ENCODE peak calls at places on chromosomes 7 and 10, in ten cellular contexts. E is heart left ventricle, K is astrocyte of the spinal cord, J is AG04449, F is stomach, T is brain microvascular endothelial cell, L is prostate gland, R is heart right ventricle, B is endodermal cell, P is cardiac fibroblast. Y is an unnamed sample.

GRCh38 chr10:50375051-50375452 is 123.7 kb upstream of the ASAH2 start:
- DNase-seq in E (no peak), K (no peak), J (no peak), F (no peak), T (no peak), L (no peak), R (no peak), B (no peak), P (no peak), Y (no peak)

GRCh38 chr10:33258951-33259350 is 75.5 kb downstream of the NRP1 start:
- DNase-seq in E (no peak), K (peak; percentile 77), J (no peak), F (no peak), T (peak; percentile 60), L (no peak), R (no peak), B (peak; percentile 56), P (peak; percentile 74), Y (no peak)

GRCh38 chr7:91293136-91293535 is 28.9 kb downstream of the FZD1 start:
- DNase-seq in E (no peak), K (no peak), J (no peak), F (no peak), T (no peak), L (no peak), R (no peak), B (no peak), P (no peak), Y (no peak)

GRCh38 chr7:6430974-6431373 is 16.8 kb downstream of the DAGLB start:
- DNase-seq in E (no peak), K (no peak), J (no peak), F (no peak), T (no peak), L (no peak), R (no peak), B (no peak), P (no peak), Y (no peak)

GRCh38 chr7:3888096-3888495 is 587.0 kb downstream of the SDK1 start:
- DNase-seq in E (no peak), K (no peak), J (no peak), F (no peak), T (no peak), L (no peak), R (no peak), B (no peak), P (peak; percentile 35), Y (no peak)

GRCh38 chr10:48555310-48556042 is 49.4 kb downstream of the ARHGAP22 start:
- DNase-seq in E (no peak), K (no peak), J (no peak), F (no peak), T (no peak), L (no peak), R (no peak), B (peak; percentile 56), P (no peak), Y (no peak)

GRCh38 chr7:69764071-69764470 is 165.8 kb downstream of the AUTS2 start:
- DNase-seq in E (no peak), K (no peak), J (no peak), F (no peak), T (no peak), L (no peak), R (no peak), B (no peak), P (no peak), Y (no peak)

GRCh38 chr7:30989008-30989823 is 25.5 kb downstream of the GHRHR start:
- DNase-seq in E (no peak), K (no peak), J (no peak), F (no peak), T (no peak), L (no peak), R (no peak), B (no peak), P (no peak), Y (no peak)

GRCh38 chr7:148114807-148115206 is 475.8 kb upstream of the C7orf33 start:
- DNase-seq in E (no peak), K (no peak), J (no peak), F (no peak), T (no peak), L (no peak), R (no peak), B (no peak), P (no peak), Y (no peak)

GRCh38 chr7:148105853-148106252 is 484.7 kb upstream of the C7orf33 start:
- DNase-seq in E (no peak), K (no peak), J (no peak), F (no peak), T (no peak), L (no peak), R (no peak), B (no peak), P (no peak), Y (no peak)

GRCh38 chr7:148108381-148108780 is 482.2 kb upstream of the C7orf33 start:
- DNase-seq in E (no peak), K (no peak), J (no peak), F (no peak), T (no peak), L (no peak), R (no peak), B (no peak), P (no peak), Y (no peak)

GRCh38 chr7:148107741-148108140 is 482.8 kb upstream of the C7orf33 start:
- DNase-seq in E (no peak), K (no peak), J (no peak), F (no peak), T (no peak), L (no peak), R (no peak), B (no peak), P (no peak), Y (no peak)

GRCh38 chr7:148110097-148110868 is 480.3 kb upstream of the C7orf33 start:
- DNase-seq in E (no peak), K (no peak), J (no peak), F (peak; percentile 35), T (no peak), L (no peak), R (no peak), B (peak; percentile 66), P (no peak), Y (no peak)
- TF ChIP-seq CTCF in E (no peak), K (no peak), J (no peak), F (peak; percentile 59), T (no peak), L (no peak), R (no peak), B (peak; percentile 73), P (no peak), Y (no peak)

GRCh38 chr7:74006032-74006431 is 21.9 kb upstream of the ELN start:
- DNase-seq in E (no peak), K (no peak), J (no peak), F (no peak), T (no peak), L (no peak), R (no peak), B (no peak), P (no peak), Y (no peak)

GRCh38 chr7:74007260-74007567 is 20.8 kb upstream of the ELN start:
- DNase-seq in E (no peak), K (no peak), J (no peak), F (no peak), T (no peak), L (no peak), R (no peak), B (no peak), P (no peak), Y (no peak)

GRCh38 chr7:74008687-74009086 is 19.3 kb upstream of the ELN start:
- DNase-seq in E (no peak), K (no peak), J (no peak), F (no peak), T (no peak), L (no peak), R (no peak), B (no peak), P (no peak), Y (no peak)

GRCh38 chr7:74003609-74004008 is 24.4 kb upstream of the ELN start:
- DNase-seq in E (no peak), K (no peak), J (no peak), F (no peak), T (no peak), L (no peak), R (no peak), B (no peak), P (no peak), Y (no peak)

DNA sequence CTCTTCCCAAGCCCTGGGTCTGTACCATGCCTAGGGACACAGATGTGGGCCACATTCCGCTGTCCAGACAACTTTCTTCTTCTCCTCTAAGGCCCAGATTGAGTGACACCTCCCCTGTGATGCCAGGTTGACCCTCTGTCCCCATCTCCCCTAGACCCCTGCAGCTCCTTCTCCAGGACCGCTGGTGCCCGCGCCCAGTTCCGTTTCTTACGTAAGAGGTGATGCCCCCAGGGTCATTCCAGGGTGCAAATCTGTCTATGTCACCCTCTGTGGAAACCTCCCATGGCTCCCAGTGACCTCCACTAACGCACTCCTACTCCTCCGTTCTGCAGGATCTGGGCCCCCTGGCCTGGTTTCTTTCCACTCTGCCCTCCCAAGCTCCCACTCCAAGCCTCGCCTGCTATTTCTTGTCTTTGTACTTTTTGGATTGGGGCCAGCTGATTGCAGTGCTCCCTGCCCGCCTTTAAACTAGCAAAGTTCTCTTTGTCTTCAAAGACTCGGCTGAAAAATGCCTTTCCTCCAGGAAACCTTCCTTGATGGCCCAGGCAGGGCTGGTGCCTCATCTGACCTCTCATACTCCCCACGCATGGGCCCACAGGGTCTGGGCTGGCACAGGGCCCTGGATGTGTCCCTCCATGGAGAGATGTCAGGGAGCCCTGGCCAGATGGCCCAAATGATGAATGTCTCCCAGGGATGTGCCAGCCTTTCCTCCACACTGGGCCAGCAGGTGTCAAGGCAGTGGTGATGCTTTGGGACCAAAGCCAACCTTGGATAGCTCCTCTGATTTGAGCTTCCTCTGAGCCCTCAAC is 21.3 kb upstream of the ELN start:
- DNase-seq in E (no peak), K (no peak), J (no peak), F (peak; percentile 42), T (peak; percentile 27), L (no peak), R (no peak), B (no peak), P (peak; percentile 16), Y (no peak)
- H3K4me3 ChIP-seq in E (no peak overlapping the region), K (no peak overlapping the region), J (no peak overlapping the region), F (no peak overlapping the region), T (no peak overlapping the region), L (no peak overlapping the region), R (no peak overlapping the region), B (no peak overlapping the region), P (no peak overlapping the region), Y (no peak overlapping the region)

GRCh38 chr7:123725586-123726171 is 23.1 kb downstream of the WASL start:
- DNase-seq in E (no peak), K (no peak), J (no peak), F (no peak), T (no peak), L (no peak), R (no peak), B (no peak), P (no peak), Y (no peak)

GRCh38 chr7:123724725-123725381 is 23.9 kb downstream of the WASL start:
- DNase-seq in E (no peak), K (peak; percentile 39), J (no peak), F (no peak), T (no peak), L (no peak), R (no peak), B (no peak), P (no peak), Y (no peak)

GRCh38 chr7:123723913-123724312 is 24.9 kb downstream of the WASL start:
- DNase-seq in E (no peak), K (no peak), J (no peak), F (no peak), T (no peak), L (no peak), R (no peak), B (no peak), P (no peak), Y (no peak)

GRCh38 chr7:123729217-123729578 is 19.6 kb downstream of the WASL start:
- DNase-seq in E (no peak), K (no peak), J (no peak), F (no peak), T (no peak), L (no peak), R (no peak), B (no peak), P (no peak), Y (no peak)

DNA sequence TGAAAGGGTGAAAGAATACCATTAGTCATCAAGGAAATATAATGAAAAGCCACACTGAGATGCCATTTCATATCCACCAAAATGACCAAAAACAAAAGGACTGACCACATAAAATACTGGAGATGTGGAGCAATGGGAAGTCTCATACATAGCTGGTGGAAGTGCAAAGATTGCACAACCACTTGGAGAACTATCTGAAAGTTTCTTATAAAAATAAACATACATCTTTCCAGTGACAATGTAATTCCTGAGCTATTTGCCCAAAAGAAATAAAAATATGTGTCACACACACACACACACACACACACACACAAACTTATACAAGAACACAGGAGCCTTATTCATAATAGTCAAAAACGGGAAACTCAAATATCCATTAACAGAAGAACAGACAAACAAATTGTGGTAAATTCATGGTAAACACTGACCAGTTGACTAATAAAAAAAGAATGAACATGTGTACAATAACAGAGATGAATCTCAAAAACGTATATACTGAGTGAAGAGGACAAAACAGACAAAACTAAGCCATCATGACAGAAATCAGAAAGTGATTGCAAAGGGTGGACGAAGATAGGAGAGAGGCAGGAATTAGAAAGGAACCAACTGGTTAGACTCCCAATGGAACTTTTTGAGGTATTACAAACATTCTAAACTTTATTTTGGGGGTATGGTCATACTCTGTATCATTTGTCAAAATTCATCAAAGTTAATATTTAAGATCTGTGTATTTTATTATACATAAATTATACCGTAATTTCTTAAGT is 21.5 kb downstream of the WASL start:
- DNase-seq in E (no peak), K (peak; percentile 90), J (peak; percentile 67), F (no peak), T (peak; percentile 86), L (no peak), R (no peak), B (no peak), P (peak; percentile 95), Y (no peak)
- TF ChIP-seq CTCF in E (no peak), K (no peak), J (no peak), F (no peak), T (no peak), L (no peak), R (no peak), B (no peak), P (no peak), Y (no peak)

GRCh38 chr7:141700848-141701371 is 1.1 kb downstream of the DENND11 start:
- DNase-seq in E (no peak), K (no peak), J (no peak), F (no peak), T (no peak), L (no peak), R (peak; percentile 14), B (peak; percentile 77), P (no peak), Y (peak; percentile 27)

GRCh38 chr7:141701489-141702046 is 398 bp downstream of the DENND11 start:
- DNase-seq in E (peak; percentile 50), K (no peak), J (no peak), F (peak; percentile 51), T (no peak), L (peak; percentile 18), R (peak; percentile 46), B (peak; percentile 81), P (no peak), Y (peak; percentile 53)

GRCh38 chr7:141702047-141702567 is at the start of gene DENND11:
- DNase-seq in E (peak; percentile 49), K (no peak), J (no peak), F (peak; percentile 63), T (no peak), L (peak; percentile 26), R (peak; percentile 26), B (peak; percentile 75), P (no peak), Y (peak; percentile 49)

GRCh38 chr7:141699860-141700259 is 2.1 kb downstream of the DENND11 start:
- DNase-seq in E (no peak), K (no peak), J (no peak), F (no peak), T (no peak), L (no peak), R (no peak), B (no peak), P (no peak), Y (no peak)

GRCh38 chr7:141700291-141700847 is 1.6 kb downstream of the DENND11 start:
- DNase-seq in E (no peak), K (no peak), J (no peak), F (no peak), T (no peak), L (no peak), R (no peak), B (no peak), P (no peak), Y (no peak)
- H3K4me3 ChIP-seq in E (peak overlapping the region; percentile 65), K (no peak overlapping the region), J (peak overlapping the region; percentile 68), F (peak overlapping the region; percentile 96), T (no peak overlapping the region), L (peak overlapping the region; percentile 90), R (peak overlapping the region; percentile 86), B (peak overlapping the region; percentile 72), P (peak overlapping the region; percentile 59), Y (peak overlapping the region; percentile 73)

Y was measured in colonic mucosa.